ENCODE peak calls at places on chromosomes 5 and 9, in seven cellular contexts. One of them, this sample, is unnamed.

GRCh38 chr5:178551059-178551458 is 39.1 kb downstream of the COL23A1 start:
- DNase-seq in tibial nerve: no peak
- DNase-seq in Peyer's patch: no peak
- DNase-seq in stomach: no peak
- DNase-seq in NB4: peak; percentile 54
- DNase-seq in GM12891: no peak
- DNase-seq in IMR-90: peak; percentile 36
- DNase-seq in this sample: peak; percentile 34

GRCh38 chr5:14497276-14497675 is 84.3 kb upstream of the OTULINL start:
- DNase-seq in tibial nerve: no peak
- DNase-seq in Peyer's patch: no peak
- DNase-seq in stomach: no peak
- DNase-seq in NB4: peak; percentile 17
- DNase-seq in GM12891: no peak
- DNase-seq in IMR-90: no peak
- DNase-seq in this sample: no peak

GRCh38 chr5:65305913-65306312 is 175.8 kb downstream of the ADAMTS6 start:
- DNase-seq in tibial nerve: no peak
- DNase-seq in Peyer's patch: no peak
- DNase-seq in stomach: no peak
- DNase-seq in NB4: no peak
- DNase-seq in GM12891: no peak
- DNase-seq in IMR-90: peak; percentile 84
- DNase-seq in this sample: no peak

GRCh38 chr5:33781286-33781685 is 110.5 kb downstream of the ADAMTS12 start:
- DNase-seq in tibial nerve: peak; percentile 9
- DNase-seq in Peyer's patch: no peak
- DNase-seq in stomach: no peak
- DNase-seq in NB4: no peak
- DNase-seq in GM12891: no peak
- DNase-seq in IMR-90: peak; percentile 89
- DNase-seq in this sample: no peak

GRCh38 chr5:31273161-31273560 is 79.7 kb downstream of the CDH6 start:
- DNase-seq in tibial nerve: no peak
- DNase-seq in Peyer's patch: no peak
- DNase-seq in stomach: no peak
- DNase-seq in NB4: no peak
- DNase-seq in GM12891: no peak
- DNase-seq in IMR-90: peak; percentile 10
- DNase-seq in this sample: no peak

GRCh38 chr5:141680751-141681201 is 1.3 kb downstream of the ARAP3 start:
- DNase-seq in tibial nerve: no peak
- DNase-seq in Peyer's patch: no peak
- DNase-seq in stomach: no peak
- DNase-seq in NB4: peak; percentile 18
- DNase-seq in GM12891: no peak
- DNase-seq in IMR-90: peak; percentile 41
- DNase-seq in this sample: no peak

GRCh38 chr9:136529516-136530471 is 16.1 kb downstream of the NOTCH1 start:
- DNase-seq in tibial nerve: no peak
- DNase-seq in Peyer's patch: no peak
- DNase-seq in stomach: no peak
- DNase-seq in NB4: no peak
- DNase-seq in GM12891: no peak
- DNase-seq in IMR-90: no peak
- DNase-seq in this sample: no peak

GRCh38 chr5:143182901-143183820 is 220.3 kb downstream of the NR3C1 start:
- DNase-seq in tibial nerve: no peak
- DNase-seq in Peyer's patch: no peak
- DNase-seq in stomach: peak; percentile 32
- DNase-seq in NB4: peak; percentile 94
- DNase-seq in GM12891: no peak
- DNase-seq in IMR-90: peak; percentile 48
- DNase-seq in this sample: no peak

GRCh38 chr5:124963236-124963929 is 216.9 kb upstream of the ZNF608 start:
- DNase-seq in tibial nerve: no peak
- DNase-seq in Peyer's patch: no peak
- DNase-seq in stomach: no peak
- DNase-seq in NB4: peak; percentile 92
- DNase-seq in GM12891: no peak
- DNase-seq in IMR-90: peak; percentile 95
- DNase-seq in this sample: no peak

GRCh38 chr9:14214065-14214684 is 99.8 kb downstream of the NFIB start:
- DNase-seq in tibial nerve: no peak
- DNase-seq in Peyer's patch: no peak
- DNase-seq in stomach: no peak
- DNase-seq in NB4: no peak
- DNase-seq in GM12891: no peak
- DNase-seq in IMR-90: no peak
- DNase-seq in this sample: no peak

GRCh38 chr9:13278368-13279246 is 885 bp downstream of the MPDZ start:
- DNase-seq in tibial nerve: peak; percentile 61
- DNase-seq in Peyer's patch: peak; percentile 51
- DNase-seq in stomach: peak; percentile 26
- DNase-seq in NB4: no peak
- DNase-seq in GM12891: no peak
- DNase-seq in IMR-90: peak; percentile 74
- DNase-seq in this sample: peak; percentile 43

GRCh38 chr9:21060919-21061561 is 16.7 kb downstream of the IFNB1 start:
- DNase-seq in tibial nerve: no peak
- DNase-seq in Peyer's patch: no peak
- DNase-seq in stomach: no peak
- DNase-seq in NB4: peak; percentile 69
- DNase-seq in GM12891: no peak
- DNase-seq in IMR-90: peak; percentile 36
- DNase-seq in this sample: no peak

GRCh38 chr5:114789773-114790402 is 379.8 kb downstream of the TRIM36 start:
- DNase-seq in tibial nerve: no peak
- DNase-seq in Peyer's patch: no peak
- DNase-seq in stomach: no peak
- DNase-seq in NB4: peak; percentile 79
- DNase-seq in GM12891: no peak
- DNase-seq in IMR-90: no peak
- DNase-seq in this sample: peak; percentile 22

GRCh38 chr9:16154570-16155078 is 601.8 kb downstream of the CCDC171 start:
- DNase-seq in tibial nerve: no peak
- DNase-seq in Peyer's patch: peak; percentile 75
- DNase-seq in stomach: peak; percentile 32
- DNase-seq in NB4: peak; percentile 60
- DNase-seq in GM12891: peak; percentile 28
- DNase-seq in IMR-90: no peak
- DNase-seq in this sample: no peak

GRCh38 chr9:84230355-84231136 is 110.0 kb downstream of the SLC28A3 start:
- DNase-seq in tibial nerve: no peak
- DNase-seq in Peyer's patch: no peak
- DNase-seq in stomach: no peak
- DNase-seq in NB4: no peak
- DNase-seq in GM12891: no peak
- DNase-seq in IMR-90: peak; percentile 10
- DNase-seq in this sample: no peak

GRCh38 chr9:16265671-16266070 is 604.8 kb downstream of the BNC2 start:
- DNase-seq in tibial nerve: no peak
- DNase-seq in Peyer's patch: no peak
- DNase-seq in stomach: no peak
- DNase-seq in NB4: no peak
- DNase-seq in GM12891: no peak
- DNase-seq in IMR-90: peak; percentile 31
- DNase-seq in this sample: no peak

GRCh38 chr9:26264709-26265601 is 586.7 kb upstream of the TUSC1 start:
- DNase-seq in tibial nerve: no peak
- DNase-seq in Peyer's patch: no peak
- DNase-seq in stomach: no peak
- DNase-seq in NB4: no peak
- DNase-seq in GM12891: no peak
- DNase-seq in IMR-90: peak; percentile 93
- DNase-seq in this sample: no peak

GRCh38 chr5:6604946-6605345 is 27.9 kb downstream of the NSUN2 start:
- DNase-seq in tibial nerve: no peak
- DNase-seq in Peyer's patch: no peak
- DNase-seq in stomach: no peak
- DNase-seq in NB4: no peak
- DNase-seq in GM12891: no peak
- DNase-seq in IMR-90: no peak
- DNase-seq in this sample: no peak

GRCh38 chr5:82661933-82662332 is 383.8 kb upstream of the RPS23 start:
- DNase-seq in tibial nerve: no peak
- DNase-seq in Peyer's patch: no peak
- DNase-seq in stomach: no peak
- DNase-seq in NB4: no peak
- DNase-seq in GM12891: no peak
- DNase-seq in IMR-90: no peak
- DNase-seq in this sample: peak; percentile 6

GRCh38 chr9:35829084-35829763 is at the start of gene TMEM8B:
- DNase-seq in tibial nerve: peak; percentile 99
- DNase-seq in Peyer's patch: peak; percentile 97
- DNase-seq in stomach: peak; percentile 99
- DNase-seq in NB4: peak; percentile 84
- DNase-seq in GM12891: peak; percentile 92
- DNase-seq in IMR-90: peak; percentile 83
- DNase-seq in this sample: peak; percentile 96
- TF ChIP-seq POLR2A in tibial nerve: peak; percentile 82
- TF ChIP-seq POLR2A in Peyer's patch: no peak
- TF ChIP-seq POLR2A in stomach: no peak
- TF ChIP-seq POLR2A in NB4: peak; percentile 24
- TF ChIP-seq POLR2A in GM12891: no peak
- TF ChIP-seq POLR2A in IMR-90: peak; percentile 31
- TF ChIP-seq POLR2A in this sample: no peak

GRCh38 chr5:180817847-180818246 is 15.2 kb upstream of the MGAT1 start:
- DNase-seq in tibial nerve: no peak
- DNase-seq in Peyer's patch: no peak
- DNase-seq in stomach: no peak
- DNase-seq in NB4: no peak
- DNase-seq in GM12891: no peak
- DNase-seq in IMR-90: no peak
- DNase-seq in this sample: no peak

GRCh38 chr5:180818275-180818674 is 15.7 kb upstream of the MGAT1 start:
- DNase-seq in tibial nerve: no peak
- DNase-seq in Peyer's patch: no peak
- DNase-seq in stomach: no peak
- DNase-seq in NB4: no peak
- DNase-seq in GM12891: no peak
- DNase-seq in IMR-90: no peak
- DNase-seq in this sample: no peak

GRCh38 chr5:180816608-180817534 is 14.3 kb upstream of the MGAT1 start:
- DNase-seq in tibial nerve: no peak
- DNase-seq in Peyer's patch: no peak
- DNase-seq in stomach: no peak
- DNase-seq in NB4: peak; percentile 63
- DNase-seq in GM12891: no peak
- DNase-seq in IMR-90: peak; percentile 44
- DNase-seq in this sample: no peak

GRCh38 chr5:180813418-180813817 is 10.8 kb upstream of the MGAT1 start:
- DNase-seq in tibial nerve: no peak
- DNase-seq in Peyer's patch: no peak
- DNase-seq in stomach: no peak
- DNase-seq in NB4: no peak
- DNase-seq in GM12891: no peak
- DNase-seq in IMR-90: no peak
- DNase-seq in this sample: no peak

DNA sequence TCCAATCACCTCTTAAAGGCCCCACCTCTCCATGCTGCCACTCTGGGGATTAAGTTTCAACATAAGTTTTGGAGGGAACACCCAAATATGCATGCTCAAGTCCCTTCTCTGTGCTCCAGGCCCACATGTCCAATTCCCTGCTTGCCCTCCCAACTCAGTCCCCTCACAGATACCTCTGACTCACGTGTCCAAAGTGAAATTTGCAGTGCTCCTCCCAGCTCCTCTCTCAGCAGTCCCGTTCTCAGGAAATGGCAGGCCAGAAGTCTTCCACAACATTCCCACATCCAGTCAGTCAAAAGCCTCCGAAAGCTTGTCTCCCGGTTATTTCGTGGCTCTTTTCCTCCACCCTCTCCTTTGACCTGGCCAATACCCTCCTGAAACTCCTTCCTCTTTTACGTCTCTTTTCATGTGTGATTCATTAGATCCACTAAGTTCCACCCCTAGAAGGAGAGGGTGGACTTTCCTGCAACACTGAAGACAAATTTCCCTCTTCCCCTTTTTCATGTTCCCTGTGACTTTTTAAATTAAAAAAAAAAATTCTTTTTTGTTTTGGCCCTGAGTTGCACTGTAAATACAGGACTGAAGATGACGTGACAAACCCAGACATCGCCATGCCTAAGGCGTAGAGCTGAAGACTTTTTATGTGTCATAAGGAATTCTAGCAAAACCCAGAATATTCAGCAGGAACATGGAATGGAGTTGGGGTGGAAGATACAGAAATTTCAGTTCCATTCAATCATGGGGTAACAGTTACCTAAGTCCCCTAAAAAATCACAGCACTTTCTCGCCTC is 12.8 kb upstream of the MGAT1 start:
- DNase-seq in tibial nerve: no peak
- DNase-seq in Peyer's patch: no peak
- DNase-seq in stomach: no peak
- DNase-seq in NB4: peak; percentile 52
- DNase-seq in GM12891: no peak
- DNase-seq in IMR-90: no peak
- DNase-seq in this sample: no peak
- TF ChIP-seq POLR2A in tibial nerve: peak; percentile 30
- TF ChIP-seq POLR2A in Peyer's patch: peak; percentile 18
- TF ChIP-seq POLR2A in stomach: no peak
- TF ChIP-seq POLR2A in NB4: no peak
- TF ChIP-seq POLR2A in GM12891: no peak
- TF ChIP-seq POLR2A in IMR-90: no peak
- TF ChIP-seq POLR2A in this sample: no peak

GRCh38 chr5:145938699-145939531 is 2.5 kb downstream of the SH3RF2 start:
- DNase-seq in tibial nerve: no peak
- DNase-seq in Peyer's patch: no peak
- DNase-seq in stomach: no peak
- DNase-seq in NB4: no peak
- DNase-seq in GM12891: no peak
- DNase-seq in IMR-90: no peak
- DNase-seq in this sample: peak; percentile 7

GRCh38 chr5:145939532-145940065 is 3.2 kb downstream of the SH3RF2 start:
- DNase-seq in tibial nerve: no peak
- DNase-seq in Peyer's patch: no peak
- DNase-seq in stomach: no peak
- DNase-seq in NB4: no peak
- DNase-seq in GM12891: no peak
- DNase-seq in IMR-90: no peak
- DNase-seq in this sample: no peak

GRCh38 chr5:145934276-145934675 is 2.1 kb upstream of the SH3RF2 start:
- DNase-seq in tibial nerve: no peak
- DNase-seq in Peyer's patch: no peak
- DNase-seq in stomach: no peak
- DNase-seq in NB4: peak; percentile 34
- DNase-seq in GM12891: no peak
- DNase-seq in IMR-90: no peak
- DNase-seq in this sample: no peak

GRCh38 chr5:145937432-145938250 is 1.3 kb downstream of the SH3RF2 start:
- DNase-seq in tibial nerve: no peak
- DNase-seq in Peyer's patch: peak; percentile 61
- DNase-seq in stomach: peak; percentile 38
- DNase-seq in NB4: peak; percentile 27
- DNase-seq in GM12891: no peak
- DNase-seq in IMR-90: peak; percentile 51
- DNase-seq in this sample: no peak

GRCh38 chr5:145936401-145937131 is at the start of gene SH3RF2:
- DNase-seq in tibial nerve: no peak
- DNase-seq in Peyer's patch: peak; percentile 82
- DNase-seq in stomach: peak; percentile 73
- DNase-seq in NB4: peak; percentile 94
- DNase-seq in GM12891: no peak
- DNase-seq in IMR-90: peak; percentile 73
- DNase-seq in this sample: no peak
- TF ChIP-seq POLR2A in tibial nerve: no peak
- TF ChIP-seq POLR2A in Peyer's patch: peak; percentile 80
- TF ChIP-seq POLR2A in stomach: peak; percentile 13
- TF ChIP-seq POLR2A in NB4: no peak
- TF ChIP-seq POLR2A in GM12891: no peak
- TF ChIP-seq POLR2A in IMR-90: no peak
- TF ChIP-seq POLR2A in this sample: no peak

GRCh38 chr5:74179183-74179582 is 461.3 kb downstream of the ENC1 start:
- DNase-seq in tibial nerve: no peak
- DNase-seq in Peyer's patch: no peak
- DNase-seq in stomach: no peak
- DNase-seq in NB4: no peak
- DNase-seq in GM12891: no peak
- DNase-seq in IMR-90: peak; percentile 97
- DNase-seq in this sample: no peak
- TF ChIP-seq POLR2A in tibial nerve: no peak
- TF ChIP-seq POLR2A in Peyer's patch: no peak
- TF ChIP-seq POLR2A in stomach: no peak
- TF ChIP-seq POLR2A in NB4: no peak
- TF ChIP-seq POLR2A in GM12891: no peak
- TF ChIP-seq POLR2A in IMR-90: no peak
- TF ChIP-seq POLR2A in this sample: no peak